ENCODE peak calls at places on chromosomes 16 and 17, in eight cellular contexts. B is left ventricle myocardium inferior, S is transverse colon, Q is tibial artery, J is IMR-90, F is psoas muscle, A is lower lobe of right lung, N is uterus. H is an unnamed sample. For H3K9me3, the result is how much of the 10 kb centered on the place peaks cover.

GRCh38 chr16:75483222-75483621 is 12.0 kb downstream of the CHST6 start:
- DNase-seq in B (no peak), S (no peak), Q (no peak), J (peak), F (no peak), A (no peak), N (no peak), H (no peak)

GRCh38 chr17:80166446-80166845 is 3.4 kb upstream of the CARD14 start:
- DNase-seq in B (no peak), S (no peak), Q (no peak), J (no peak), F (no peak), A (no peak), N (no peak), H (no peak)

GRCh38 chr17:9406046-9406631 is 169.5 kb downstream of the STX8 start:
- DNase-seq in B (no peak), S (no peak), Q (no peak), J (peak), F (no peak), A (no peak), N (no peak), H (no peak)

GRCh38 chr16:15686287-15686686 is 36.2 kb downstream of the NDE1 start:
- DNase-seq in B (no peak), S (no peak), Q (no peak), J (no peak), F (no peak), A (no peak), N (no peak), H (no peak)

GRCh38 chr17:5619088-5619740 is 34.9 kb upstream of the NLRP1 start:
- DNase-seq in B (no peak), S (no peak), Q (no peak), J (no peak), F (no peak), A (no peak), N (no peak), H (no peak)

GRCh38 chr17:65370669-65371126 is 190.8 kb downstream of the AXIN2 start:
- DNase-seq in B (no peak), S (peak), Q (no peak), J (no peak), F (no peak), A (no peak), N (no peak), H (no peak)

GRCh38 chr16:57261806-57262205 is 16.7 kb downstream of the ARL2BP start:
- DNase-seq in B (no peak), S (no peak), Q (peak), J (no peak), F (peak), A (peak), N (no peak), H (no peak)

GRCh38 chr17:12070561-12070960 is 49.9 kb downstream of the MAP2K4 start:
- DNase-seq in B (no peak), S (no peak), Q (no peak), J (peak), F (no peak), A (no peak), N (no peak), H (no peak)

GRCh38 chr17:71453876-71454422 is 666.9 kb upstream of the SOX9 start:
- DNase-seq in B (no peak), S (no peak), Q (no peak), J (no peak), F (no peak), A (no peak), N (no peak), H (no peak)

GRCh38 chr17:17767497-17768286 is 69.1 kb downstream of the SREBF1 start:
- DNase-seq in B (no peak), S (no peak), Q (no peak), J (no peak), F (no peak), A (no peak), N (no peak), H (no peak)

GRCh38 chr16:1366712-1367299 is 15.1 kb downstream of the GNPTG start:
- DNase-seq in B (no peak), S (no peak), Q (no peak), J (no peak), F (peak), A (no peak), N (no peak), H (no peak)

GRCh38 chr16:7967986-7968509 is 622.3 kb downstream of the TMEM114 start:
- DNase-seq in B (no peak), S (no peak), Q (no peak), J (no peak), F (no peak), A (no peak), N (no peak), H (no peak)

GRCh38 chr16:11566398-11566797 is 20.3 kb downstream of the LITAF start:
- DNase-seq in B (no peak), S (no peak), Q (peak), J (no peak), F (peak), A (no peak), N (no peak), H (no peak)

GRCh38 chr17:29617481-29618271 is 5.0 kb downstream of the CORO6 start:
- DNase-seq in B (peak), S (peak), Q (peak), J (peak), F (peak), A (peak), N (peak), H (no peak)

GRCh38 chr17:81025756-81026155 is 9.2 kb upstream of the BAIAP2 start:
- DNase-seq in B (no peak), S (no peak), Q (no peak), J (no peak), F (peak), A (peak), N (no peak), H (no peak)

GRCh38 chr16:88062341-88062861 is 111.2 kb downstream of the BANP start:
- DNase-seq in B (peak), S (no peak), Q (peak), J (peak), F (peak), A (peak), N (peak), H (no peak)

GRCh38 chr17:5000237-5000639 is 2.5 kb downstream of the KIF1C start:
- DNase-seq in B (peak), S (peak), Q (peak), J (no peak), F (peak), A (peak), N (peak), H (no peak)

GRCh38 chr16:89944773-89945172 is 3.8 kb upstream of the DEF8 start:
- DNase-seq in B (no peak), S (no peak), Q (no peak), J (no peak), F (no peak), A (no peak), N (no peak), H (no peak)

GRCh38 chr16:1089822-1090619 is 6.0 kb downstream of the C1QTNF8 start:
- DNase-seq in B (peak), S (peak), Q (peak), J (no peak), F (peak), A (no peak), N (peak), H (no peak)

GRCh38 chr17:61202564-61202963 is 197.1 kb upstream of the TBX2 start:
- DNase-seq in B (no peak), S (no peak), Q (no peak), J (peak), F (no peak), A (no peak), N (no peak), H (no peak)

GRCh38 chr16:88591577-88592021 is 21.4 kb downstream of the ZC3H18 start:
- DNase-seq in B (peak), S (peak), Q (peak), J (peak), F (peak), A (no peak), N (no peak), H (no peak)

GRCh38 chr17:82946081-82946480 is 106.3 kb upstream of the ZNF750 start:
- DNase-seq in B (no peak), S (no peak), Q (no peak), J (no peak), F (no peak), A (no peak), N (no peak), H (no peak)
- H3K9me3 ChIP-seq in B (under half), S (under half), Q (under half), J (half or more), F (under half), A (under half), N (under half), H (half or more)

DNA sequence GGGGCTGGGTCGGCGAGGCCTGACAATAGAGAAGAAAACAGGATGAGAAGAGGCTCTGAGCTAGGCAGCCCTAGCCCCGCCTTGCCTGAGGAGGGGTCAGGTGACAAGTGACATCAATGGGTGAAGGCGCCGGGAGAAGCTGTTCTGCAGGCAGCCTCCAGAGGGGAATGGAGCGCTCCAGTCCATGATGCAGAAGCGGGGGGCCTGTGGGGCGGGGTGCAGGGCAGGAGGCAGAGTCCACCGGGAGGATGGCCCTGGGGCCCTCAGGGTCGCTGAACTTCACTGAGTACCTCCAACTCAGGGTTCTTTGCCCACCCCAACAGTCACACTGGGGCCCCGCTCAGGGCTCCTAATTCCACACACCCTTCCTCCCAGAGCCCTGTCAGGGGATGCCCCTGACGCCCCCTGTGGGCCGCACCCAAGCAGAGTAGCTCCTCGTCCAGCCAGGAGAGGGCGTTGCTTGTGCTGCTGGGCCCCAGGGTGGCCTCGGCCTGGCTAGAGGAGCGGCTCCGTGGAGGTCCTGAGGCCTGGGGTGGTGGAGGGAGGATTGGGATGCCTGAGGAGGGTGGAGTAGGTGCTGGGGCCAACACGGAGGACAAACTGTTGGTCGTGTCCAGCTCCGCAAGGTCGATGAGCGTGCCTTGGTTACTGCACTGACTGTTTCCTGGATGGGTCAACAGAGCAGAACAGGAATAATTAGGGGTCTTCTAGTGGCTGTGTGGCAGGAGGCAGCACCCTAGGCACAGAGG is 20.8 kb downstream of the GGA3 start:
- DNase-seq in B (no peak), S (no peak), Q (no peak), J (peak), F (peak), A (no peak), N (no peak), H (peak)
- H3K27ac ChIP-seq in B (no peak), S (no peak), Q (no peak), J (no peak), F (no peak), A (no peak), N (no peak), H (peak)

GRCh38 chr17:67629963-67630320 is 87.8 kb upstream of the NOL11 start:
- DNase-seq in B (no peak), S (no peak), Q (no peak), J (peak), F (no peak), A (no peak), N (no peak), H (no peak)

GRCh38 chr17:67624886-67625656 is 92.7 kb upstream of the NOL11 start:
- DNase-seq in B (no peak), S (no peak), Q (no peak), J (no peak), F (no peak), A (no peak), N (no peak), H (no peak)

GRCh38 chr17:67625971-67626370 is 91.8 kb upstream of the NOL11 start:
- DNase-seq in B (no peak), S (no peak), Q (no peak), J (no peak), F (no peak), A (no peak), N (no peak), H (no peak)

GRCh38 chr17:67623767-67624166 is 94.0 kb upstream of the NOL11 start:
- DNase-seq in B (no peak), S (no peak), Q (no peak), J (no peak), F (no peak), A (no peak), N (no peak), H (no peak)

GRCh38 chr17:67628580-67629013 is 89.1 kb upstream of the NOL11 start:
- DNase-seq in B (peak), S (no peak), Q (no peak), J (no peak), F (no peak), A (peak), N (no peak), H (peak)
- TF ChIP-seq CTCF in B (peak), S (no peak), Q (no peak), J (peak), F (no peak), A (no peak), N (no peak), H (peak)

DNA sequence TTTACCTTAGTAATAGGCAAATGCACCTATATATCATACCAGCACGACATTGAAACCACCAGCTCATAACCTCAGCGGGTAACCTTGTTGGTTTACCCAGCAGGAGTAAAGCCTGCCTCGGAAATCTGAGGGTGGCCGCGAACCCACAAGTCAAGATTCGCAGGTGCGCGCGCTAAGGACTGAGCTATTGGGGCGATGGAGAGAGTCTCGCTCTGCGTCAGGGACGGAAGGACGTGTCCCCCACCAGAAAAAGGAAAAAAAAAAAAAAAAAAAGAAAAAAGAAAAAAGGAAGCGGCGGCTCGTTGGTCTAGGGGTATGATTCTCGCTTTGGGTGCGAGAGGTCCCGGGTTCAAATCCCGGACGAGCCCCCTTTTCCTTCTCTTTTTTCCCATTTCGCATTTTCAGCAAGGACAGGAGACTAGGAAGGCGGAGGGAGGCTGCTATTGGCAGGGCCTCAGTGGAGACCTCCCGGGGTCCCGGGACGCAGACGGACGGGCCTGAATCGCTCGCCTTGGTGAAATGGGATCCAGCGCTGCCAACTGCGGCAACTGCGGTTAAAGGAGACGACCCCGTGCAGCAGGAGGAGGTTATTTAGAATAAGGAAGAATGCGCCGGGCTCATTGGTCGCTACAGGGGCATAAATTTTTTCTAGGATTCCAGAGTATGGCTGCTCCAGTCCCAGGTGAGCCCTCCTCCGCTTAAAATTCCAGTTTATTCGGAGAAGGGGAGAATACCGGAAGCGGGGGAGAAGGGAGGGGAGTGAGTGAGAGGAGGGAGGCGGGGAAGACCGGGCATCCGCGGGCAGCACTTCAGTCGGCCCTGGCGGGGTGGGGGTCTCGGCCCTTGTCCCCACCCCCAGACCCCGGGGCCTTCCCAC is at the start of gene OR1F1:
- DNase-seq in B (no peak), S (no peak), Q (no peak), J (peak), F (no peak), A (no peak), N (no peak), H (peak)
- H3K9me3 ChIP-seq in B (under half), S (under half), Q (under half), J (under half), F (under half), A (under half), N (under half), H (under half)

GRCh38 chr16:53912155-53912554 is 208.2 kb downstream of the FTO start:
- DNase-seq in B (no peak), S (no peak), Q (no peak), J (no peak), F (no peak), A (no peak), N (no peak), H (no peak)
- H3K27ac ChIP-seq in B (peak), S (no peak), Q (no peak), J (no peak), F (no peak), A (no peak), N (no peak), H (no peak)

GRCh38 chr17:73902416-73903181 is 258.4 kb upstream of the SDK2 start:
- DNase-seq in B (no peak), S (no peak), Q (no peak), J (no peak), F (no peak), A (no peak), N (no peak), H (no peak)

GRCh38 chr17:73900516-73900915 is 256.3 kb upstream of the SDK2 start:
- DNase-seq in B (no peak), S (no peak), Q (no peak), J (no peak), F (no peak), A (no peak), N (no peak), H (peak)

GRCh38 chr17:73899839-73900238 is 255.6 kb upstream of the SDK2 start:
- DNase-seq in B (no peak), S (no peak), Q (no peak), J (no peak), F (no peak), A (no peak), N (no peak), H (peak)

GRCh38 chr17:73901249-73901648 is 257.0 kb upstream of the SDK2 start:
- DNase-seq in B (no peak), S (no peak), Q (no peak), J (no peak), F (no peak), A (no peak), N (no peak), H (no peak)

DNA sequence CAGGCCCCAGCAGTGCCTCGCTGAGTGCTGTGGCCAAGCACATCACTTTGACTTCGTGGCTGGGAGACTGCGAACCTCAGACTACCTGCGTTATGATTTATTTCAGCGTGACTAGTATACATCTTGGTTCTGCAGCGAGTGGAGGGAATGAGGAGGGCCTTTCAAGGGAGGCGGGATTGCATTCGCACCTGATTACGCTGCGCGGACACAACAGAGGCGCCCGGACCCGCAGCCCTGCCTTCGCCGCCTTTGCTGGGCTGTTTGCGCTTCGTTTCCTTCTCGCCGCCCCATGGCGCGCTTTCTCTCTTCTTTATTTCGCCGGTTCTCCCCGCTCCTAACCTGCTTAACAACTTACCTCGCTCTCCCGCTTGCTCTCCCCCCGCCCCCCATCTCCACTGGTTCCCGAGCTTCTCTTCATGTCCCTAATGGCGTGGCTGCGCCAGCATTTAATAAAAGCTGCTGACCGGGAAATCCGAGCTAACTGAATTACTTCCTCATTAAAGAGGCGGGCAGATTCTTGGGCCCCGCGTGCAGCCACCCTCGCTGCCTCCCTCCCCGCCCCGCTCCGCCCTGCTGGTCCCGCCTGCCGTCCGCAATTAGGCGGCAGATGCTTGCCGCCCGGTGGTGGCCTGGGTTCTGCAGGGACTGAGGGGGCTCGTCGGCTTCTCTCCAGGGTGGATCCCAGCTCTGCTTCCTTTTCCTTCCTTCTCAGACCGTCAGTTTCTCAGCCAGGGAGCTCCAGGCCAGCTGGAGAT is 257.6 kb upstream of the SDK2 start:
- DNase-seq in B (peak), S (peak), Q (no peak), J (no peak), F (peak), A (peak), N (no peak), H (no peak)
- TF ChIP-seq CTCF in B (peak), S (peak), Q (no peak), J (no peak), F (no peak), A (no peak), N (no peak), H (no peak)

GRCh38 chr17:27217631-27218030 is 76.3 kb upstream of the WSB1 start:
- DNase-seq in B (no peak), S (no peak), Q (no peak), J (no peak), F (no peak), A (no peak), N (no peak), H (no peak)
- H3K9me3 ChIP-seq in B (under half), S (under half), Q (under half), J (under half), F (under half), A (under half), N (under half), H (under half)

GRCh38 chr16:84165746-84166145 is 20.6 kb downstream of the DNAAF1 start:
- DNase-seq in B (no peak), S (no peak), Q (no peak), J (no peak), F (no peak), A (no peak), N (no peak), H (no peak)
- H3K27ac ChIP-seq in B (no peak), S (no peak), Q (no peak), J (no peak), F (no peak), A (no peak), N (no peak), H (no peak)

GRCh38 chr17:3723556-3724372 is at the start of gene HASPIN:
- DNase-seq in B (peak), S (peak), Q (peak), J (peak), F (peak), A (peak), N (peak), H (peak)
- TF ChIP-seq CTCF in B (peak), S (peak), Q (peak), J (peak), F (peak), A (peak), N (peak), H (peak)

GRCh38 chr16:35386619-35387018 is 1927.2 kb downstream of the TP53TG3F start:
- DNase-seq in B (no peak), S (no peak), Q (no peak), J (no peak), F (no peak), A (no peak), N (no peak), H (no peak)

DNA sequence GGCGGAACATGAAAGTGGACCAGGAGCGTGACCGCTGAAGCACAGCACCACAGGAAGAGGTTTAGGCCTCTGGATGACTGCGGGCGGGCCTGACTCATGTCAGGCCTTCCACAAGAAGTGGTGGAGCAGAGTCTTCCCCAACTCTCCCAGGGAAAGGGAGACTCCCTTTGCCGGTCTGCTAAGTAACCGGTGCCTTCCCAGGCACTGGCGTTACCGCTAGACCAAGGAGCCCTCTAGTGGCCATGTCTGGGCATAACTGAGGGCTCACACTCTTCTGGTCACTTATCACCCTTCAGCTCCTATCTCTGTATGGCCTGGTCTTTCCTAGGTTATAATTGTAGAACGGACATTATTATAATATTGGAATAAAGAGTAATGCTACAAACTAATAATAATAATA is 1931.9 kb downstream of the TP53TG3F start:
- DNase-seq in B (peak), S (no peak), Q (no peak), J (peak), F (no peak), A (no peak), N (no peak), H (peak)
- H3K9me3 ChIP-seq in B (under half), S (under half), Q (under half), J (under half), F (under half), A (under half), N (under half), H (under half)